ENCODE peak calls at places on chromosomes 3 and 15, in six cellular contexts. Q is SJSA1, V is A673, X is aorta, S is mesendoderm, J is lung. U is an unnamed sample.

GRCh38 chr3:48938156-48938555 is 19.5 kb downstream of the ARIH2 start:
- DNase-seq in Q (no peak), V (no peak), X (no peak), S (no peak), J (no peak), U (no peak)

GRCh38 chr3:195836736-195837135 is 25.0 kb upstream of the MUC4 start:
- DNase-seq in Q (no peak), V (no peak), X (no peak), S (no peak), J (no peak), U (no peak)

GRCh38 chr3:25664066-25664809 is 469 bp downstream of the TOP2B start:
- DNase-seq in Q (peak), V (peak), X (peak), S (peak), J (peak), U (peak)

GRCh38 chr3:194121881-194122280 is 14.1 kb upstream of the HES1 start:
- DNase-seq in Q (no peak), V (no peak), X (no peak), S (no peak), J (no peak), U (no peak)

GRCh38 chr3:4845882-4846281 is 133.4 kb upstream of the BHLHE40 start:
- DNase-seq in Q (no peak), V (no peak), X (no peak), S (no peak), J (no peak), U (no peak)

GRCh38 chr15:59053482-59053881 is 51.5 kb upstream of the CCNB2 start:
- DNase-seq in Q (no peak), V (no peak), X (no peak), S (no peak), J (no peak), U (no peak)

GRCh38 chr3:34212671-34213070 is 414.2 kb downstream of the PDCD6IP start:
- DNase-seq in Q (no peak), V (peak), X (no peak), S (no peak), J (peak), U (peak)

GRCh38 chr15:65292938-65293518 is 2.8 kb upstream of the RNU5A-1 start:
- DNase-seq in Q (no peak), V (no peak), X (no peak), S (no peak), J (no peak), U (no peak)

DNA sequence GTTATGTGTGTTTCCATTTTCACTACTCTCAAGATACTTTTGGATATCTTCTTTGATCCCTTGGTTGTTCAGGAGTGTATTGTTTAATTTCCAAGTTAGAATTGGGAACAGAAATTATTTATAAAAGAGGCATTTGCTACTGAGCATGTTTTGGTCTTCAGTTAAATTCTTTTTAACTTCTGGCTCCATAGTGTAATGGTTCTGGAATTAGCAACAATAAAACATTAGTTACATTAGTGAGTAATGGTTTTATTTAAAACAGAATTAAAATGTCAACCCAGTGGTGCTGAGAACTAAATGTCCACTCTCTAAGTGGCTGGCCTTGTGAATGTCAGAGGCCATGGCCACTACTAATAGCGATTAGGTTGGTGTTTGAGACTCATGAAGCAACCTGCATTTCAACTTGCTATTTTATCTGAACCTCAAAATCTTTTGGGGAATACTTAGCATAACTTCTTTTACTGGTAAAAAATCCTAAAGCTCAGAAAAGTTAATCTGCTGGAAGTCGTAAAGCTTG is 19.5 kb upstream of the MASP1 start:
- DNase-seq in Q (no peak), V (no peak), X (no peak), S (no peak), J (no peak), U (no peak)
- H3K27ac ChIP-seq in Q (no peak), V (no peak), X (no peak), S (no peak), J (no peak), U (no peak)

DNA sequence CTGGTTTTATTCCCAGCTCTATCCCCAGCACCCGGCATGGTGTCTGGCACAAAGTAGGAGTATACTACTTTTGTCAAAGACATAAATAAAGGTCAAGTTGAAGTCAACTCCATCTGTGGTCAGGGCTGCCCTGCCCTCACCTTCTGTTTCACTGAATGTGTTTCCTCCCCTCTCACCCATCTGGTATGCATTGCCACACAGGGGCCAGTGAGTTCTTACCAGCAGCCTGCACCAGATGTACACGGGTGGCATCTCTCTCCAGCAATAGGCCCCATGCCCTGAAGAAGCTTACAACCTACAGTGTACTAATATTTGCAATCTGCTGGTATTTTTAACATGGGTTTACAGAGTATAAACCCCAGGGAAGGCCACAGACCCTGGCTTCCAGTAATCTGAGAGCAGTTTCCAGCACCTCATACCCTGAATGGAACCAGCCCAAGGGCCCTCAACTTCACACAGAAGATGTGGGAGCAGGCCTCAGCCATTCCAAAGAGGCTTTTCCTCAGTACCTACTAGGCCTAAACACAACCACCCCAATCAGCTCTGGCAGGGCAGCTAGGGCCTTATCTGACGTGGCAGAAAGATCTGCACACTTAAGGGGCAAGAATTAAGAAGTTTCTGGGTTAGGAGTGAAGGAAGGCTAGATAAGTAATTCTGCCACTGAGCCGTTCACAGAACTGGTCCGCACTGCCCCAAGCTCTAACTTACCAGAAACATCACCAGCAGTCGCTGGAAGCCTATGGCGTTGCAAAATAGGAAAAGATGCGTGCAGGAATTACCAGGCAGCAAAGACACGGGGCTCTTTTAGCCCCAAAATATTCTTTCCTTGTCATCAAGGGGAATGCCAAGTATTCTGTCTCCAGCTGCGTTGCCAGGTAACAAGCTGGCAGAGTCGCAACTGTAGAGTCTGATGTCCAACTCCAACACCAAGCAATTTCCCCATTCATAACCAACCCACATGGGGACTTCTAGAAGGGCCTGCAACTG is 2.1 kb downstream of the IDH2 start:
- DNase-seq in Q (no peak), V (no peak), X (peak), S (no peak), J (no peak), U (peak)
- H3K4me3 ChIP-seq in Q (no peak), V (no peak), X (no peak), S (no peak), J (no peak), U (peak)

GRCh38 chr15:79644091-79644490 is 212.0 kb downstream of the MINAR1 start:
- DNase-seq in Q (peak), V (peak), X (no peak), S (peak), J (no peak), U (no peak)
- H3K27ac ChIP-seq in Q (no peak), V (no peak), X (no peak), S (no peak), J (no peak), U (no peak)

GRCh38 chr3:186414735-186415419 is 52.8 kb upstream of the DGKG start:
- DNase-seq in Q (no peak), V (no peak), X (no peak), S (no peak), J (no peak), U (peak)
- H3K4me3 ChIP-seq in Q (no peak), V (no peak), X (no peak), S (no peak), J (no peak), U (no peak)

U was measured in stomach.